ENCODE peak calls at places on chromosome 17, in six cellular contexts. E, P, L, O, K and C are unnamed samples.
A peak's percentile ranks its signal among the peaks of the same experiment; 100 is the strongest.

GRCh38 chr17:34709108-34709779 is 129.9 kb downstream of the TMEM132E start:
- DNase-seq in E (no peak), P (no peak), L (no peak), O (no peak), K (no peak), C (no peak)

GRCh38 chr17:44536090-44536960 is 21.0 kb upstream of the FZD2 start:
- DNase-seq in O (no peak), E (peak; percentile 54), P (no peak), L (no peak), K (no peak), C (no peak)

GRCh38 chr17:18226284-18226945 is 980 bp downstream of the LLGL1 start:
- DNase-seq in E (peak; percentile 31), K (no peak), O (no peak), L (no peak), P (no peak), C (no peak)

GRCh38 chr17:52041123-52041617 is 117.3 kb downstream of the CA10 start:
- DNase-seq in K (no peak), L (no peak), O (no peak), P (no peak), E (no peak), C (no peak)

GRCh38 chr17:7549401-7550055 is 670 bp downstream of the TNFSF12 start:
- DNase-seq in K (no peak), E (no peak), L (no peak), P (no peak), O (no peak), C (no peak)

GRCh38 chr17:69870091-69870530 is 204.9 kb upstream of the KCNJ16 start:
- DNase-seq in P (no peak), K (no peak), E (peak; percentile 97), L (peak; percentile 57), O (peak; percentile 6), C (no peak)

GRCh38 chr17:8862213-8863056 is 5.0 kb downstream of the PIK3R6 start:
- DNase-seq in P (no peak), L (no peak), E (no peak), O (no peak), K (no peak), C (no peak)

GRCh38 chr17:28880572-28880945 is 17.0 kb downstream of the FLOT2 start:
- DNase-seq in K (no peak), L (no peak), E (no peak), P (no peak), O (no peak), C (no peak)

GRCh38 chr17:76914937-76915336 is 46.7 kb downstream of the MGAT5B start:
- DNase-seq in K (no peak), O (no peak), P (no peak), L (no peak), E (no peak), C (no peak)

GRCh38 chr17:31561469-31562412 is 170.3 kb downstream of the RAB11FIP4 start:
- DNase-seq in P (no peak), K (no peak), L (peak; percentile 38), E (peak; percentile 87), O (peak; percentile 47), C (no peak)

GRCh38 chr17:39872700-39873099 is 4.7 kb downstream of the ZPBP2 start:
- DNase-seq in P (no peak), O (no peak), L (no peak), E (peak; percentile 35), K (no peak), C (no peak)